ENCODE peak calls at places on chromosomes 11 and 22, in ten cellular contexts. H is GM12892, Y is SK-N-MC, J is stomach, W is GM12891, L is SK-N-SH, N is GM23338, U is upper lobe of left lung, E is transverse colon, V is GM12878. O is an unnamed sample.
A peak's percentile ranks its signal among the peaks of the same experiment; 100 is the strongest.

GRCh38 chr11:119130662-119131061 is 9.3 kb downstream of the HINFP start:
- DNase-seq in E (no peak), H (no peak), V (no peak), Y (no peak), N (no peak), W (no peak), U (no peak), J (no peak), L (no peak), O (no peak)

GRCh38 chr11:75191330-75191717 is 40.4 kb downstream of the SLCO2B1 start:
- DNase-seq in N (peak; percentile 43), W (no peak), L (peak; percentile 64), J (no peak), U (no peak), E (no peak), V (no peak), Y (no peak), H (no peak), O (no peak)

GRCh38 chr11:102479733-102480132 is 27.2 kb upstream of the TMEM123 start:
- DNase-seq in Y (no peak), L (no peak), H (no peak), E (no peak), U (no peak), N (no peak), W (no peak), J (no peak), V (no peak), O (no peak)

GRCh38 chr11:108498046-108498815 is at the start of gene POGLUT3:
- DNase-seq in E (peak; percentile 64), Y (no peak), J (peak; percentile 61), H (peak; percentile 65), V (no peak), N (peak; percentile 76), L (peak; percentile 93), U (peak; percentile 44), W (peak; percentile 68), O (peak; percentile 85)

GRCh38 chr11:103396237-103396636 is 287.0 kb downstream of the DYNC2H1 start:
- DNase-seq in H (no peak), J (no peak), W (no peak), E (no peak), U (no peak), N (no peak), L (no peak), Y (no peak), V (no peak), O (no peak)

GRCh38 chr11:62108017-62108750 is 15.6 kb upstream of the INCENP start:
- DNase-seq in Y (peak; percentile 68), N (peak; percentile 92), H (no peak), V (peak; percentile 11), L (peak; percentile 69), J (no peak), U (peak; percentile 35), W (no peak), E (no peak), O (no peak)

GRCh38 chr11:74754507-74755255 is 6.0 kb downstream of the RNF169 start:
- DNase-seq in J (no peak), Y (no peak), E (no peak), W (no peak), U (no peak), V (peak; percentile 20), H (no peak), N (no peak), L (no peak), O (no peak)

GRCh38 chr22:49018601-49019000 is 809.1 kb downstream of the BRD1 start:
- DNase-seq in U (peak; percentile 16), H (no peak), L (no peak), E (no peak), J (no peak), W (no peak), Y (no peak), N (no peak), V (no peak), O (peak; percentile 57)

GRCh38 chr11:134682577-134682976 is 270.5 kb upstream of the B3GAT1 start:
- DNase-seq in Y (no peak), W (no peak), U (no peak), E (no peak), L (no peak), N (no peak), J (no peak), V (no peak), H (no peak), O (peak; percentile 32)

GRCh38 chr11:2898366-2899079 is 12.9 kb upstream of the CDKN1C start:
- DNase-seq in L (no peak), H (no peak), U (peak; percentile 94), J (peak; percentile 57), W (no peak), E (peak; percentile 63), V (no peak), Y (no peak), N (no peak), O (peak; percentile 83)

GRCh38 chr22:25567305-25567704 is 2.8 kb downstream of the GRK3 start:
- DNase-seq in J (no peak), N (no peak), L (peak; percentile 30), E (no peak), W (no peak), V (no peak), U (no peak), H (no peak), Y (no peak), O (no peak)

GRCh38 chr11:118290923-118291322 is 13.6 kb upstream of the CD3E start:
- DNase-seq in E (peak; percentile 61), L (no peak), W (no peak), J (peak; percentile 45), V (no peak), H (no peak), Y (no peak), N (peak; percentile 70), U (peak; percentile 51), O (no peak)

GRCh38 chr22:23380230-23380573 is 199.9 kb downstream of the IGLL1 start:
- DNase-seq in E (no peak), U (no peak), J (peak; percentile 41), L (no peak), H (no peak), Y (no peak), N (no peak), W (no peak), V (no peak), O (no peak)

GRCh38 chr11:69634590-69634989 is 6.4 kb upstream of the CCND1 start:
- DNase-seq in J (no peak), E (no peak), V (no peak), U (no peak), W (no peak), L (no peak), N (no peak), H (no peak), Y (no peak), O (peak; percentile 40)

GRCh38 chr11:74147199-74147929 is 23.4 kb downstream of the C2CD3 start:
- DNase-seq in W (no peak), J (no peak), H (no peak), E (no peak), U (no peak), V (no peak), N (no peak), Y (no peak), L (no peak), O (no peak)

GRCh38 chr11:11789735-11790369 is 51.9 kb upstream of the USP47 start:
- DNase-seq in W (no peak), J (no peak), L (peak; percentile 33), V (no peak), E (no peak), Y (no peak), U (no peak), N (peak; percentile 45), H (no peak), O (no peak)

GRCh38 chr11:67272327-67273259 is 6.3 kb downstream of the GRK2 start:
- DNase-seq in J (no peak), L (no peak), U (peak; percentile 33), N (no peak), Y (no peak), E (peak; percentile 23), W (no peak), H (no peak), V (no peak), O (peak; percentile 65)

GRCh38 chr11:94134651-94135512 is 6.2 kb downstream of the PANX1 start:
- DNase-seq in Y (no peak), U (peak; percentile 58), E (peak; percentile 55), W (no peak), J (peak; percentile 64), H (no peak), L (no peak), N (no peak), V (no peak), O (peak; percentile 87)
- TF ChIP-seq POLR2AphosphoS5 in Y (no peak), U (no peak), E (no peak), W (no peak), J (no peak), H (no peak), L (peak; percentile 77), N (no peak), V (no peak), O (no peak)

GRCh38 chr11:34769224-34769623 is 147.0 kb downstream of the APIP start:
- DNase-seq in Y (no peak), V (no peak), L (no peak), H (no peak), E (no peak), W (no peak), U (no peak), J (no peak), N (no peak), O (no peak)
- TF ChIP-seq POLR2AphosphoS5 in Y (no peak), V (no peak), L (no peak), H (no peak), E (no peak), W (no peak), U (no peak), J (no peak), N (no peak), O (no peak)

GRCh38 chr11:95565692-95566091 is 223.9 kb downstream of the FAM76B start:
- DNase-seq in W (no peak), H (no peak), N (no peak), Y (no peak), L (no peak), E (no peak), J (no peak), V (no peak), U (no peak), O (no peak)

GRCh38 chr11:95569207-95569606 is 220.4 kb downstream of the FAM76B start:
- DNase-seq in V (no peak), U (no peak), J (no peak), N (no peak), L (no peak), H (no peak), Y (no peak), E (no peak), W (no peak), O (no peak)

GRCh38 chr11:95566151-95566670 is 223.4 kb downstream of the FAM76B start:
- DNase-seq in U (no peak), E (no peak), L (no peak), V (no peak), Y (peak; percentile 44), J (no peak), H (no peak), W (no peak), N (no peak), O (no peak)

GRCh38 chr11:95567685-95568084 is 221.9 kb downstream of the FAM76B start:
- DNase-seq in U (no peak), J (no peak), L (no peak), Y (no peak), E (no peak), W (no peak), N (no peak), H (no peak), V (no peak), O (no peak)

GRCh38 chr11:95568236-95568635 is 221.3 kb downstream of the FAM76B start:
- DNase-seq in L (no peak), E (no peak), J (no peak), U (no peak), V (no peak), N (no peak), W (no peak), Y (no peak), H (no peak), O (no peak)
- TF ChIP-seq POLR2AphosphoS5 in L (no peak), E (no peak), J (no peak), U (no peak), V (no peak), N (no peak), W (no peak), Y (no peak), H (no peak), O (no peak)

GRCh38 chr22:20571078-20571503 is 63.7 kb downstream of the MED15 start:
- DNase-seq in V (no peak), W (no peak), H (no peak), N (no peak), E (no peak), L (no peak), J (no peak), Y (no peak), U (no peak), O (no peak)
- TF ChIP-seq POLR2AphosphoS5 in V (no peak), W (no peak), H (no peak), N (no peak), E (no peak), L (no peak), J (no peak), Y (no peak), U (no peak), O (no peak)